ENCODE peak calls at places on chromosomes 4 and X, in ten cellular contexts. S is natural killer cell; R is AG09309; W is mesenchymal stem cell; U is left colon; K is AG09319; A is tibial artery; Q is activated T-helper 1 cell treated with anti-CD3 and anti-CD28 coated beads, Interleukin-2, amount 50 U/mL, for 16 hours; B is G401; Z is activated CD4-positive, CD25-positive, alpha-beta regulatory T cell. C is an unnamed sample.
A peak's percentile ranks its signal among the peaks of the same experiment; 100 is the strongest.

GRCh38 chr4:175253184-175253902 is 335.2 kb downstream of the ADAM29 start:
- DNase-seq in S (no peak), R (no peak), W (peak; percentile 3), U (no peak), K (no peak), A (no peak), Q (no peak), B (no peak), Z (no peak), C (no peak)

GRCh38 chrX:153379971-153380581 is 21.1 kb downstream of the PNMA6E start:
- DNase-seq in S (no peak), R (no peak), W (peak; percentile 35), U (no peak), K (no peak), A (no peak), Q (no peak), B (no peak), Z (no peak), C (no peak)

GRCh38 chr4:169070071-169070894 is 60.2 kb upstream of the CBR4 start:
- DNase-seq in S (no peak), R (peak; percentile 95), W (peak; percentile 44), U (peak; percentile 76), K (peak; percentile 74), A (peak; percentile 51), Q (no peak), B (no peak), Z (no peak), C (peak; percentile 96)

GRCh38 chrX:526295-527224 is 104.0 kb upstream of the SHOX start:
- DNase-seq in S (no peak), R (no peak), W (no peak), U (no peak), K (no peak), A (no peak), Q (no peak), B (no peak), Z (no peak), C (no peak)

GRCh38 chr4:37889849-37890500 is 909 bp upstream of the TBC1D1 start:
- DNase-seq in S (no peak), R (no peak), W (peak; percentile 35), U (peak; percentile 47), K (no peak), A (peak; percentile 39), Q (no peak), B (peak; percentile 80), Z (no peak), C (no peak)

GRCh38 chr4:84597450-84597849 is 14.5 kb downstream of the CDS1 start:
- DNase-seq in S (no peak), R (no peak), W (no peak), U (no peak), K (no peak), A (no peak), Q (no peak), B (no peak), Z (no peak), C (no peak)

GRCh38 chr4:55849724-55850123 is 3.7 kb upstream of the EXOC1 start:
- DNase-seq in S (no peak), R (no peak), W (no peak), U (no peak), K (no peak), A (no peak), Q (no peak), B (no peak), Z (no peak), C (no peak)

GRCh38 chr4:2937146-2937857 is 25.9 kb downstream of the NOP14 start:
- DNase-seq in S (peak; percentile 13), R (no peak), W (no peak), U (no peak), K (no peak), A (peak; percentile 18), Q (no peak), B (no peak), Z (no peak), C (no peak)

GRCh38 chr4:7581477-7581876 is 146.7 kb upstream of the PSAPL1 start:
- DNase-seq in S (peak; percentile 20), R (no peak), W (peak; percentile 13), U (no peak), K (no peak), A (no peak), Q (no peak), B (no peak), Z (no peak), C (no peak)

GRCh38 chrX:8304668-8305067 is 133.6 kb upstream of the VCX2 start:
- DNase-seq in S (no peak), R (no peak), W (no peak), U (no peak), K (no peak), A (no peak), Q (no peak), B (no peak), Z (no peak), C (peak; percentile 26)

GRCh38 chrX:95117556-95117955 is 1443.5 kb downstream of the FAM133A start:
- DNase-seq in S (no peak), R (no peak), W (no peak), U (no peak), K (no peak), A (no peak), Q (no peak), B (no peak), Z (no peak), C (no peak)

GRCh38 chr4:24010994-24011393 is 121.1 kb upstream of the PPARGC1A start:
- DNase-seq in S (no peak), R (no peak), W (no peak), U (no peak), K (no peak), A (no peak), Q (no peak), B (no peak), Z (no peak), C (no peak)

GRCh38 chr4:112664611-112665010 is 27.7 kb downstream of the LARP7 start:
- DNase-seq in S (no peak), R (no peak), W (no peak), U (no peak), K (no peak), A (no peak), Q (no peak), B (no peak), Z (no peak), C (no peak)

GRCh38 chr4:138251904-138252303 is 9.8 kb upstream of the SLC7A11 start:
- DNase-seq in S (no peak), R (no peak), W (no peak), U (no peak), K (no peak), A (no peak), Q (no peak), B (no peak), Z (no peak), C (no peak)

GRCh38 chr4:181261279-181261678 is 981.9 kb upstream of the TENM3 start:
- DNase-seq in S (no peak), R (no peak), W (no peak), U (no peak), K (no peak), A (no peak), Q (no peak), B (no peak), Z (no peak), C (peak; percentile 9)

GRCh38 chr4:155960522-155960921 is 6.9 kb upstream of the CTSO start:
- DNase-seq in S (no peak), R (no peak), W (no peak), U (no peak), K (peak; percentile 14), A (no peak), Q (no peak), B (no peak), Z (no peak), C (peak; percentile 75)

GRCh38 chr4:81620442-81620841 is 148.7 kb upstream of the RASGEF1B start:
- DNase-seq in S (no peak), R (no peak), W (no peak), U (no peak), K (no peak), A (no peak), Q (no peak), B (no peak), Z (no peak), C (no peak)

GRCh38 chr4:115780835-115781234 is 667.4 kb upstream of the NDST4 start:
- DNase-seq in S (no peak), R (no peak), W (no peak), U (no peak), K (no peak), A (no peak), Q (no peak), B (no peak), Z (no peak), C (no peak)

GRCh38 chr4:55989716-55990115 is 41.0 kb downstream of the CEP135 start:
- DNase-seq in S (no peak), R (no peak), W (no peak), U (no peak), K (no peak), A (no peak), Q (no peak), B (no peak), Z (no peak), C (no peak)

GRCh38 chr4:6581566-6582121 is 6.7 kb downstream of the MAN2B2 start:
- DNase-seq in S (no peak), R (no peak), W (no peak), U (no peak), K (no peak), A (no peak), Q (no peak), B (no peak), Z (no peak), C (no peak)

GRCh38 chr4:7206385-7206784 is 14.0 kb downstream of the SORCS2 start:
- DNase-seq in S (no peak), R (no peak), W (peak; percentile 73), U (no peak), K (no peak), A (peak; percentile 51), Q (no peak), B (no peak), Z (no peak), C (peak; percentile 51)

GRCh38 chrX:16002185-16002584 is 121.2 kb upstream of the GRPR start:
- DNase-seq in S (no peak), R (no peak), W (no peak), U (no peak), K (no peak), A (no peak), Q (no peak), B (no peak), Z (no peak), C (no peak)

GRCh38 chr4:1855334-1856070 is 454 bp downstream of the LETM1 start:
- DNase-seq in S (peak; percentile 26), R (no peak), W (no peak), U (no peak), K (no peak), A (no peak), Q (no peak), B (no peak), Z (no peak), C (no peak)

GRCh38 chrX:39755152-39756032 is 342.4 kb downstream of the BCOR start:
- DNase-seq in S (no peak), R (peak; percentile 83), W (peak; percentile 93), U (peak; percentile 80), K (peak; percentile 71), A (peak; percentile 88), Q (no peak), B (no peak), Z (no peak), C (peak; percentile 90)

GRCh38 chr4:76989391-76990061 is 40.0 kb downstream of the SEPTIN11 start:
- DNase-seq in S (peak; percentile 44), R (no peak), W (no peak), U (peak; percentile 49), K (no peak), A (no peak), Q (peak; percentile 24), B (no peak), Z (peak; percentile 3), C (no peak)

GRCh38 chr4:183444953-183445543 is 612 bp downstream of the CDKN2AIP start:
- DNase-seq in S (no peak), R (no peak), W (no peak), U (peak; percentile 50), K (no peak), A (peak; percentile 27), Q (no peak), B (no peak), Z (peak; percentile 45), C (no peak)

GRCh38 chrX:34555481-34555880 is 101.6 kb downstream of the TMEM47 start:
- DNase-seq in S (no peak), R (no peak), W (no peak), U (no peak), K (no peak), A (no peak), Q (no peak), B (no peak), Z (no peak), C (no peak)

GRCh38 chr4:148044889-148045352 is 313.0 kb downstream of the ARHGAP10 start:
- DNase-seq in S (no peak), R (no peak), W (peak; percentile 19), U (no peak), K (peak; percentile 36), A (no peak), Q (no peak), B (peak; percentile 51), Z (no peak), C (no peak)